ENCODE peak calls at places on chromosomes 7 and 10, in four cellular contexts. J is GM12865, O is fibroblast of lung, H is suprapubic skin. T is an unnamed sample.

GRCh38 chr7:85702348-85702747 is 515.5 kb upstream of the SEMA3D start:
- DNase-seq in J (no peak), O (no peak), H (no peak), T (no peak)

GRCh38 chr7:98234429-98235147 is 17.4 kb downstream of the TECPR1 start:
- DNase-seq in O (no peak), J (no peak), H (no peak), T (no peak)

GRCh38 chr7:2380461-2380860 is 22.9 kb upstream of the CHST12 start:
- DNase-seq in J (no peak), O (no peak), H (no peak), T (no peak)

GRCh38 chr7:155209920-155210319 is 87.8 kb upstream of the INSIG1 start:
- DNase-seq in J (no peak), H (no peak), O (no peak), T (no peak)

GRCh38 chr7:151060416-151061234 is 1.2 kb downstream of the SLC4A2 start:
- DNase-seq in J (no peak), O (peak), H (no peak), T (no peak)

GRCh38 chr10:86300931-86301330 is 65.7 kb downstream of the GRID1 start:
- DNase-seq in H (no peak), J (no peak), O (no peak), T (no peak)

GRCh38 chr10:132922872-132923271 is 19.5 kb downstream of the CFAP46 start:
- DNase-seq in H (no peak), O (no peak), J (no peak), T (no peak)

GRCh38 chr7:15687645-15688025 is 1.2 kb upstream of the MEOX2 start:
- DNase-seq in O (no peak), H (no peak), J (no peak), T (no peak)

GRCh38 chr7:98616381-98617050 is 569 bp upstream of the NPTX2 start:
- DNase-seq in H (no peak), J (no peak), O (no peak), T (no peak)

GRCh38 chr10:69733791-69734261 is 67.9 kb upstream of the COL13A1 start:
- DNase-seq in J (no peak), O (peak), H (no peak), T (no peak)

GRCh38 chr7:87131806-87132205 is 20.4 kb upstream of the DMTF1 start:
- DNase-seq in O (no peak), J (no peak), H (no peak), T (no peak)

GRCh38 chr10:12042409-12042796 is 206 bp downstream of the UPF2 start:
- DNase-seq in J (peak), H (peak), O (peak), T (no peak)

GRCh38 chr7:17099083-17099973 is 199.1 kb upstream of the AHR start:
- DNase-seq in H (peak), J (no peak), O (peak), T (no peak)

GRCh38 chr7:35701287-35701686 is 6.4 kb upstream of the HERPUD2 start:
- DNase-seq in J (peak), O (no peak), H (no peak), T (no peak)

GRCh38 chr7:24713850-24714675 is 43.2 kb downstream of the GSDME start:
- DNase-seq in O (no peak), J (no peak), H (no peak), T (no peak)

GRCh38 chr7:1163121-1163520 is 3.1 kb upstream of the ZFAND2A start:
- DNase-seq in J (no peak), O (peak), H (no peak), T (no peak)

GRCh38 chr10:69061305-69062161 is 26.4 kb upstream of the SRGN start:
- DNase-seq in H (peak), J (peak), O (peak), T (no peak)

GRCh38 chr7:43879477-43879876 is 10.2 kb upstream of the MRPS24 start:
- DNase-seq in H (no peak), J (no peak), O (peak), T (no peak)

GRCh38 chr10:3452234-3452633 is 279.7 kb upstream of the PITRM1 start:
- DNase-seq in O (peak), J (peak), H (no peak), T (no peak)
- TF ChIP-seq CTCF in O (peak), J (peak), H (no peak), T (no peak)

GRCh38 chr10:75276029-75276872 is 40.5 kb upstream of the COMTD1 start:
- DNase-seq in O (no peak), J (no peak), H (peak), T (no peak)
- H3K4me3 ChIP-seq in O (no peak), J (no peak), H (peak), T (no peak)

GRCh38 chr10:121112618-121113384 is 261.6 kb downstream of the WDR11 start:
- DNase-seq in J (no peak), H (no peak), O (no peak), T (no peak)
- TF ChIP-seq CTCF in J (no peak), H (no peak), O (no peak), T (no peak)

GRCh38 chr7:55021053-55021452 is 2.2 kb downstream of the EGFR start:
- DNase-seq in H (no peak), O (peak), J (no peak), T (no peak)
- H3K4me3 ChIP-seq in H (peak), O (peak), J (no peak), T (no peak)